ENCODE peak calls at places on chromosomes 12 and 14, in five cellular contexts. R is SK-N-SH, B is K562, Q is H1, V is HepG2. T is an unnamed sample.

GRCh38 chr12:3117144-3117581 is 40.0 kb downstream of the TSPAN9 start:
- DNase-seq in R (no peak), B (no peak), Q (no peak), V (no peak), T (no peak)

GRCh38 chr14:34610101-34610500 is 19.8 kb downstream of the SNX6 start:
- DNase-seq in R (no peak), B (no peak), Q (no peak), V (no peak), T (no peak)

GRCh38 chr12:95633049-95633545 is 81.8 kb upstream of the USP44 start:
- DNase-seq in R (no peak), B (no peak), Q (no peak), V (peak; percentile 33), T (peak; percentile 25)

GRCh38 chr14:92516966-92517350 is 3.4 kb downstream of the RIN3 start:
- DNase-seq in R (no peak), B (no peak), Q (no peak), V (no peak), T (no peak)

GRCh38 chr14:82642425-82642824 is 1108.8 kb upstream of the SEL1L start:
- DNase-seq in R (no peak), B (peak; percentile 23), Q (peak; percentile 46), V (no peak), T (no peak)

GRCh38 chr12:7542813-7543212 is 39.2 kb upstream of the CD163 start:
- DNase-seq in R (no peak), B (no peak), Q (no peak), V (no peak), T (peak; percentile 2)

GRCh38 chr12:26318661-26319068 is 123.3 kb downstream of the SSPN start:
- DNase-seq in R (no peak), B (peak; percentile 32), Q (peak; percentile 2), V (peak; percentile 73), T (no peak)

GRCh38 chr14:31941487-31941886 is 135.6 kb upstream of the ARHGAP5 start:
- DNase-seq in R (no peak), B (no peak), Q (no peak), V (peak; percentile 95), T (no peak)

GRCh38 chr14:95196268-95196667 is 38.9 kb upstream of the DICER1 start:
- DNase-seq in R (no peak), B (peak; percentile 35), Q (no peak), V (peak; percentile 9), T (peak; percentile 10)

GRCh38 chr12:116856729-116857128 is 24.5 kb downstream of the HRK start:
- DNase-seq in R (no peak), B (no peak), Q (no peak), V (no peak), T (no peak)

GRCh38 chr12:3896851-3897351 is 23.7 kb upstream of the PARP11 start:
- DNase-seq in R (no peak), B (no peak), Q (no peak), V (no peak), T (peak; percentile 91)

GRCh38 chr12:68290126-68290525 is 36.7 kb upstream of the IL22 start:
- DNase-seq in R (no peak), B (no peak), Q (no peak), V (no peak), T (no peak)

GRCh38 chr12:91355150-91356006 is 172.8 kb upstream of the DCN start:
- DNase-seq in R (peak; percentile 45), B (peak; percentile 45), Q (peak; percentile 17), V (peak; percentile 47), T (no peak)

GRCh38 chr12:65450610-65451009 is 172.1 kb downstream of the MSRB3 start:
- DNase-seq in R (no peak), B (no peak), Q (no peak), V (no peak), T (no peak)

DNA sequence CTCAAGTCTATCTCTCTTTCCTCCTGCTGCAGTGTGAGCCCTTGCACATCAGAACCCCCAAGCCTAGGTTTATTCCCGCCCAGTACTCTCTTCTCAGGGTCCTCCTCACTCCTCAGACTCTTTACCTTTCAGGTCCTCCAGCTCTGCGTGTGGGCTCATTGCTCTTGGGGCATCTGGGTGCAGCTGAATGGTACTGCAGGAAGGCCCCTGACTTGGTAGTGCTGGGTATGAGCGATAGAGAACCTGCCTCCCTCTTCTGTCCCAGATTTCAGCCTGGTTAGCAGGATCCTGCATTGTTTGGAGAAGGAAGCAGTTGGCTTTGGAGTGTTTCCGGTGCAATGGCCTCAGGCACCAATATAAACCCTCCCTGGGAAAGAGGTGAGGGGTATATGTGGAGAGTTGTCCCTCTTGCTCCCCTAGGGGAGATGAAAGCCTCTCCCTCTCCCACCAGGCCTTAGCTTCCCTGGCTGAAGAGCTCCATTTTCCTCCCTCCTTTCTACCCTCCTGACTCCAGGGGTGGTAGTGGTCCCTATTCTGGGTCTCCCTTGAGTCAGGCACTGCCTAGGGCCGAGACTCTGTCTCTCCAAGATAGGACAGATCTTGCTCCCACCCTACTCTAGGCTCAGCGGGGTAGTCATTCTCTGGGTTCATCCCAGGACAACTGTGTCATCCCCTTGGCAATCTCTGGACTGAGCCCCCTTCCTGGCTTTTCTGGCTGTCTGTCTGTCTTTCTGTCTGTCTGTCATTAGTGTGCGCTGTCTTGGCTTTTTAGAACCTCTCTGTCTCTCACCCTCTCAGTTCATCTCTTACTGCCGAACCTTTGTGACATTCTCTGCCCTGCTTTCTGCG is 3.8 kb downstream of the LRP1 start:
- DNase-seq in R (peak; percentile 55), B (no peak), Q (no peak), V (no peak), T (no peak)
- H3K4me3 ChIP-seq in R (no peak overlapping the region), B (no peak overlapping the region), Q (no peak overlapping the region), V (peak overlapping the region; percentile 32), T (no peak overlapping the region)

GRCh38 chr12:85036241-85036707 is at the start of the genes LRRIQ1 and TSPAN19:
- DNase-seq in R (peak; percentile 71), B (peak; percentile 7), Q (peak; percentile 70), V (peak; percentile 54), T (peak; percentile 5)
- TF ChIP-seq GABPA in R (no peak), B (no peak), Q (no peak), V (no peak), T (no peak)

GRCh38 chr12:54060174-54060974 is 6.7 kb downstream of the HOXC4 start:
- DNase-seq in R (no peak), B (no peak), Q (no peak), V (no peak), T (no peak)
- H3K4me3 ChIP-seq in R (no peak overlapping the region), B (no peak overlapping the region), Q (no peak overlapping the region), V (no peak overlapping the region), T (no peak overlapping the region)

DNA sequence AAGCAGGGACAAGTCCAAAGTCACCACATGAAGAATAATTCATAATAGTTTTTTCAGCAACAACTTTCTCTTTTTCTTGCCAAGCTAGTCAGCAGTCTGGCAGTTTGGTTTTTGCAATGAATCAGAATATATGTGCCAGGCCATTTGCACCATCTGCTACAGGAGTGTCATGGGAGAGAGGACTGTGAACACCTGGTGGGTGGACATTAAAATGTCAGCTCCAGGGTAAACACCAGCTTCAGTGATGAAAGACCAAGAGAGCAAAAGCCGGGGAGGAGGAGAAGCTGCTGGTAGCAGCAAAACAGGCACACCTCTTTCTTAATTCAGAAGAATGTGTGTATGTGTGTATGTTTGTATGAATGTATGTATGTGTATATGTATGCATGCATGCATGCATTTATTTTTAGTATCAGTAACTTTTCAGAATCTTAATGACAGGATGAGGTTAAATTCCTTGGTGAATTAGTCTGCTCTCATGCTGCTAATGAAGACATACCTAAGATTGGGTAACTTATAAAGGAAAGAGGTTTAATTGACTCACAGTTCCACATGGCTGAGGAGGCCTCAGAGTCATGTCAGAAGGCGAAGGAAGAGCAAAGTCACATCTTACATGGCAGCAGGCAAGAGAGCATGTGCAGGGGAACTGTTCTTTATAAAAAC is 357.4 kb upstream of the PRICKLE1 start:
- DNase-seq in R (no peak), B (no peak), Q (no peak), V (no peak), T (no peak)
- TF ChIP-seq GABPA in R (no peak), B (no peak), Q (no peak), V (no peak), T (no peak)

GRCh38 chr14:75640876-75641275 is 19.8 kb downstream of the ERG28 start:
- DNase-seq in R (no peak), B (no peak), Q (no peak), V (no peak), T (no peak)
- H3K4me3 ChIP-seq in R (no peak overlapping the region), B (no peak overlapping the region), Q (no peak overlapping the region), V (no peak overlapping the region), T (no peak overlapping the region)

GRCh38 chr12:16531623-16532022 is 74.3 kb downstream of the LMO3 start:
- DNase-seq in R (peak; percentile 4), B (no peak), Q (no peak), V (no peak), T (no peak)
- TF ChIP-seq GABPA in R (no peak), B (no peak), Q (no peak), V (no peak), T (no peak)

DNA sequence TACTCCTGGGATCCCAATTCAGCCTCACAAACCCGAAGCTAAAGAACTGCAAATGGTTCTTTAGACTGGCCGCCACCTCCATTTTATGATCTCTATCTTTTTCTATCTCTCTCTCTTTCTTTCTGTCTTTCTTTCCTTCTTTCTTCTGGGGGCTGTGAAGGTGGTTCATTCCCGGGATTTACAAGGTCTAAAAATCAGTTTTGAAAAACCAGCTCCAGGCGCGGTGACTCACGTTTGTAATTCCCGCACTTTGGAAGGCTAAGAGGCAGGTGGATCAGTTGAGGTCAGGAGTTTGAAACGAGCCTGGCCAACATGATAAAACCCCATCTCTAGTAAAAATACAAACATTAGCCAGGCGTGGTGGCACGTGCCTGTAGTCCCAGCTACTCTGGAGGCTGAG is 67.2 kb upstream of the VASH1 start:
- DNase-seq in R (no peak), B (no peak), Q (no peak), V (no peak), T (no peak)
- H3K4me3 ChIP-seq in R (no peak overlapping the region), B (no peak overlapping the region), Q (no peak overlapping the region), V (no peak overlapping the region), T (no peak overlapping the region)

GRCh38 chr12:132550830-132551229 is 59.6 kb downstream of the LRCOL1 start:
- DNase-seq in R (no peak), B (no peak), Q (no peak), V (no peak), T (no peak)
- TF ChIP-seq GABPA in R (no peak), B (no peak), Q (no peak), V (no peak), T (no peak)

GRCh38 chr12:62698701-62699101 is 232.1 kb downstream of the MON2 start:
- DNase-seq in R (no peak), B (no peak), Q (no peak), V (no peak), T (no peak)
- H3K4me3 ChIP-seq in R (no peak overlapping the region), B (no peak overlapping the region), Q (no peak overlapping the region), V (no peak overlapping the region), T (no peak overlapping the region)

T was measured in HL-60.